ENCODE peak calls at places on chromosomes 12 and 14, in six cellular contexts. One of them, this sample, is unnamed.

GRCh38 chr12:58171914-58172313 is 230.5 kb downstream of the ATP23 start:
- ATAC-seq in heart right ventricle: no peak
- ATAC-seq in T-helper 17 cell: no peak
- ATAC-seq in right lobe of liver: no peak
- ATAC-seq in psoas muscle: no peak
- ATAC-seq in upper lobe of left lung: no peak
- ATAC-seq in this sample: no peak

GRCh38 chr14:88901199-88901588 is 76.7 kb downstream of the TTC8 start:
- ATAC-seq in heart right ventricle: no peak
- ATAC-seq in T-helper 17 cell: no peak
- ATAC-seq in right lobe of liver: no peak
- ATAC-seq in psoas muscle: no peak
- ATAC-seq in upper lobe of left lung: no peak
- ATAC-seq in this sample: no peak

GRCh38 chr12:20549115-20549719 is 145.9 kb upstream of the SLCO1C1 start:
- ATAC-seq in heart right ventricle: peak
- ATAC-seq in T-helper 17 cell: no peak
- ATAC-seq in right lobe of liver: peak
- ATAC-seq in psoas muscle: peak
- ATAC-seq in upper lobe of left lung: no peak
- ATAC-seq in this sample: no peak

GRCh38 chr14:99749142-99749541 is 44.1 kb upstream of the EML1 start:
- ATAC-seq in heart right ventricle: no peak
- ATAC-seq in T-helper 17 cell: no peak
- ATAC-seq in right lobe of liver: no peak
- ATAC-seq in psoas muscle: peak
- ATAC-seq in upper lobe of left lung: no peak
- ATAC-seq in this sample: no peak

GRCh38 chr12:49683604-49684309 is 23.4 kb downstream of the FMNL3 start:
- ATAC-seq in heart right ventricle: peak
- ATAC-seq in T-helper 17 cell: no peak
- ATAC-seq in right lobe of liver: no peak
- ATAC-seq in psoas muscle: no peak
- ATAC-seq in upper lobe of left lung: no peak
- ATAC-seq in this sample: peak

GRCh38 chr12:85993746-85994145 is 119.7 kb downstream of the NTS start:
- ATAC-seq in heart right ventricle: no peak
- ATAC-seq in T-helper 17 cell: no peak
- ATAC-seq in right lobe of liver: no peak
- ATAC-seq in psoas muscle: no peak
- ATAC-seq in upper lobe of left lung: peak
- ATAC-seq in this sample: no peak

GRCh38 chr14:90883782-90884181 is 67.6 kb upstream of the TTC7B start:
- ATAC-seq in heart right ventricle: no peak
- ATAC-seq in T-helper 17 cell: no peak
- ATAC-seq in right lobe of liver: no peak
- ATAC-seq in psoas muscle: no peak
- ATAC-seq in upper lobe of left lung: no peak
- ATAC-seq in this sample: no peak

GRCh38 chr14:57865450-57866198 is at the start of gene SLC35F4:
- ATAC-seq in heart right ventricle: no peak
- ATAC-seq in T-helper 17 cell: no peak
- ATAC-seq in right lobe of liver: no peak
- ATAC-seq in psoas muscle: no peak
- ATAC-seq in upper lobe of left lung: no peak
- ATAC-seq in this sample: peak

GRCh38 chr12:46445551-46446235 is 73.1 kb upstream of the SLC38A2 start:
- ATAC-seq in heart right ventricle: no peak
- ATAC-seq in T-helper 17 cell: no peak
- ATAC-seq in right lobe of liver: peak
- ATAC-seq in psoas muscle: no peak
- ATAC-seq in upper lobe of left lung: no peak
- ATAC-seq in this sample: no peak

GRCh38 chr14:77423423-77423822 is at the start of gene NOXRED1:
- ATAC-seq in heart right ventricle: no peak
- ATAC-seq in T-helper 17 cell: no peak
- ATAC-seq in right lobe of liver: no peak
- ATAC-seq in psoas muscle: no peak
- ATAC-seq in upper lobe of left lung: no peak
- ATAC-seq in this sample: no peak

GRCh38 chr14:105204931-105205717 is 24.0 kb upstream of the NUDT14 start:
- ATAC-seq in heart right ventricle: no peak
- ATAC-seq in T-helper 17 cell: peak
- ATAC-seq in right lobe of liver: no peak
- ATAC-seq in psoas muscle: peak
- ATAC-seq in upper lobe of left lung: no peak
- ATAC-seq in this sample: no peak

GRCh38 chr14:65251213-65251612 is 148.9 kb upstream of the MAX start:
- ATAC-seq in heart right ventricle: no peak
- ATAC-seq in T-helper 17 cell: no peak
- ATAC-seq in right lobe of liver: no peak
- ATAC-seq in psoas muscle: peak
- ATAC-seq in upper lobe of left lung: peak
- ATAC-seq in this sample: no peak

GRCh38 chr14:103343905-103344797 is 10.1 kb downstream of the EIF5 start:
- ATAC-seq in heart right ventricle: peak
- ATAC-seq in T-helper 17 cell: peak
- ATAC-seq in right lobe of liver: no peak
- ATAC-seq in psoas muscle: no peak
- ATAC-seq in upper lobe of left lung: no peak
- ATAC-seq in this sample: no peak

This sample was measured in stimulated activated memory B cell treated with anti-CD40 and anti-IgM and Interleukin-4, amounts not matched to agents 10 μg/mL and 1 μg/mL and 100 μg/mL, for 72 hours.